ENCODE peak calls at places on chromosomes 11 and 22, in five cellular contexts. A is astrocyte of the spinal cord, O is body of pancreas, D is WTC11, M is MM.1S. W is an unnamed sample.

GRCh38 chr11:36540998-36541397 is 26.8 kb upstream of the RAG1 start:
- DNase-seq in A (peak), O (peak), D (peak), M (peak), W (peak)

GRCh38 chr22:25109878-25110595 is 89.6 kb upstream of the CRYBB3 start:
- DNase-seq in A (no peak), O (peak), D (no peak), M (no peak), W (no peak)

GRCh38 chr11:125979521-125979920 is 33.7 kb downstream of the VSIG10L2 start:
- DNase-seq in A (no peak), O (no peak), D (no peak), M (no peak), W (no peak)

GRCh38 chr11:8307601-8308000 is 43.9 kb upstream of the LMO1 start:
- DNase-seq in A (no peak), O (no peak), D (no peak), M (no peak), W (no peak)

GRCh38 chr22:23204541-23205157 is 24.3 kb downstream of the BCR start:
- DNase-seq in A (no peak), O (peak), D (no peak), M (no peak), W (no peak)

GRCh38 chr11:7332962-7333361 is 81.3 kb downstream of the SYT9 start:
- DNase-seq in A (no peak), O (no peak), D (no peak), M (no peak), W (no peak)

GRCh38 chr11:33214187-33214586 is 43.0 kb upstream of the HIPK3 start:
- DNase-seq in A (peak), O (peak), D (no peak), M (no peak), W (no peak)

GRCh38 chr11:29243616-29244015 is 773.2 kb downstream of the KCNA4 start:
- DNase-seq in A (no peak), O (no peak), D (no peak), M (no peak), W (no peak)

GRCh38 chr11:95567685-95568084 is 221.9 kb downstream of the FAM76B start:
- DNase-seq in A (peak), O (no peak), D (no peak), M (no peak), W (no peak)

GRCh38 chr11:58905141-58905715 is 34.1 kb upstream of the GLYATL1 start:
- DNase-seq in A (peak), O (no peak), D (peak), M (no peak), W (peak)

GRCh38 chr11:101466352-101466751 is 117.5 kb downstream of the TRPC6 start:
- DNase-seq in A (no peak), O (peak), D (peak), M (no peak), W (no peak)

GRCh38 chr11:67486481-67487195 is 3.8 kb downstream of the AIP start:
- DNase-seq in A (no peak), O (no peak), D (no peak), M (no peak), W (peak)

GRCh38 chr11:36195496-36196346 is 93.5 kb downstream of the COMMD9 start:
- DNase-seq in A (no peak), O (no peak), D (no peak), M (no peak), W (no peak)

GRCh38 chr11:28666632-28667031 is 558.4 kb downstream of the METTL15 start:
- DNase-seq in A (peak), O (no peak), D (no peak), M (no peak), W (no peak)

GRCh38 chr22:25094579-25094978 is 105.1 kb upstream of the CRYBB3 start:
- DNase-seq in A (no peak), O (no peak), D (no peak), M (no peak), W (no peak)

GRCh38 chr22:50356186-50356585 is 13.1 kb downstream of the PPP6R2 start:
- DNase-seq in A (no peak), O (no peak), D (no peak), M (no peak), W (no peak)

GRCh38 chr11:78156081-78156844 is 16.8 kb upstream of the ALG8 start:
- DNase-seq in A (no peak), O (peak), D (no peak), M (no peak), W (no peak)

GRCh38 chr22:26756675-26757293 is 99.4 kb downstream of the MIAT start:
- DNase-seq in A (peak), O (peak), D (peak), M (peak), W (peak)

GRCh38 chr11:70098936-70099335 is 20.8 kb downstream of the ANO1 start:
- DNase-seq in A (no peak), O (no peak), D (no peak), M (no peak), W (no peak)

GRCh38 chr11:68353118-68353517 is 40.7 kb downstream of the LRP5 start:
- DNase-seq in A (no peak), O (no peak), D (no peak), M (no peak), W (no peak)

GRCh38 chr22:22753526-22754267 is 109.3 kb downstream of the GGTLC2 start:
- DNase-seq in A (peak), O (peak), D (peak), M (peak), W (peak)

GRCh38 chr11:108824601-108825000 is 159.7 kb downstream of the DDX10 start:
- DNase-seq in A (no peak), O (no peak), D (no peak), M (no peak), W (no peak)

GRCh38 chr22:20530368-20531153 is 23.2 kb downstream of the MED15 start:
- DNase-seq in A (peak), O (no peak), D (no peak), M (no peak), W (no peak)

GRCh38 chr11:64856382-64857227 is 12.2 kb upstream of the CDC42BPG start:
- DNase-seq in A (peak), O (peak), D (no peak), M (no peak), W (no peak)

GRCh38 chr22:24105661-24106060 is 75.6 kb upstream of the SUSD2 start:
- DNase-seq in A (no peak), O (no peak), D (no peak), M (no peak), W (no peak)

GRCh38 chr22:44201556-44202129 is 20.9 kb downstream of the PARVG start:
- DNase-seq in A (no peak), O (no peak), D (no peak), M (no peak), W (no peak)

GRCh38 chr22:48346911-48347310 is 1480.8 kb downstream of the BRD1 start:
- DNase-seq in A (no peak), O (no peak), D (no peak), M (no peak), W (no peak)

GRCh38 chr11:46631676-46632075 is 14.3 kb downstream of the ATG13 start:
- DNase-seq in A (no peak), O (no peak), D (no peak), M (no peak), W (no peak)

GRCh38 chr11:79291948-79292347 is 148.9 kb downstream of the TENM4 start:
- DNase-seq in A (no peak), O (no peak), D (no peak), M (no peak), W (no peak)

GRCh38 chr22:27204280-27204679 is 546.9 kb downstream of the MIAT start:
- DNase-seq in A (no peak), O (no peak), D (no peak), M (no peak), W (no peak)

GRCh38 chr11:60942970-60943565 is 8.9 kb downstream of the SLC15A3 start:
- DNase-seq in A (no peak), O (peak), D (no peak), M (no peak), W (no peak)

GRCh38 chr11:60942207-60942606 is 9.8 kb downstream of the SLC15A3 start:
- DNase-seq in A (no peak), O (no peak), D (no peak), M (no peak), W (no peak)

GRCh38 chr11:60945295-60945667 is 6.7 kb downstream of the SLC15A3 start:
- DNase-seq in A (no peak), O (no peak), D (no peak), M (no peak), W (no peak)

GRCh38 chr11:60946601-60947265 is 5.2 kb downstream of the SLC15A3 start:
- DNase-seq in A (no peak), O (no peak), D (no peak), M (no peak), W (no peak)

GRCh38 chr11:60944504-60945294 is 7.3 kb downstream of the SLC15A3 start:
- DNase-seq in A (no peak), O (no peak), D (no peak), M (peak), W (peak)
- TF ChIP-seq CTCF in A (peak), O (no peak), D (peak), M (peak), W (peak)

DNA sequence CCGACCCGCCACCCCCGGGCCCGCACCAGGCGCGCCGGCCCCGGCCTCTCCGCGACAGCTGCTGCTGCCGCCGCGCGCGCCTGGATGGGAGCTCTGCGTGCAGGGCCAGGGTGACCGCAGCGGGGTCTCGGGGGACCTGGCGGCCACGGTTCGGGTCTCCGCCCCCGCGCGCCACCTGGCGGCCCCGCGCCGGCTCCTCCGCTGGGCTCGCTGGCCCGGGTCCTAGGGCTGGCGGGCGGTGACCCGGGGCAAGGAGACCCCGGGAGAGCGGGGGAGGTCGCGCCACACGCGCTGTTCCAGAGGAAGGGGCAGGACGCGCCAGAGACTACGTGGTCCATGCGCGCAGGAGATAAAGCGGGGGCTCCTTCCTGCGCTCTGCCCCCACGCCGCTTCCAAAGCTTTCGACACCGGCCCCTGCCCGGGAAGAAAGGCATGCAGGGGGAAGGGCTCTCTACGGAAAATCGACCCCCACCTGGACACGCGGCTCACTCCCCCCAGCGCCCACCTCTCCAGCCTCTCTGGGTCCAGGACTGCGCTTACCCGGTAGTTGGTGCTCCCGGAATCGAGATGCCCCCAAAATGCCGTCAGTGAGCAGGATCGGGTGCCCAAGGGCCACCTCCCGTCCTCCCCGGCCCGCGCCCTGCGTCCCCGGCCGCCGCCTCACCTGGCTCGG is 480 bp downstream of the SHANK2 start:
- DNase-seq in A (no peak), O (peak), D (peak), M (no peak), W (peak)
- TF ChIP-seq CTCF in A (peak), O (peak), D (peak), M (no peak), W (no peak)

GRCh38 chr22:35411112-35411511 is 11.2 kb downstream of the MCM5 start:
- DNase-seq in A (no peak), O (peak), D (no peak), M (no peak), W (peak)
- TF ChIP-seq CTCF in A (peak), O (no peak), D (no peak), M (no peak), W (peak)

GRCh38 chr11:71454470-71455113 is 1.6 kb downstream of the NADSYN1 start:
- DNase-seq in A (no peak), O (peak), D (no peak), M (peak), W (no peak)
- TF ChIP-seq CTCF in A (no peak), O (peak), D (no peak), M (peak), W (no peak)

GRCh38 chr11:27208846-27209245 is 154.2 kb downstream of the CCDC34 start:
- DNase-seq in A (no peak), O (no peak), D (no peak), M (no peak), W (no peak)

GRCh38 chr11:27211370-27212127 is 151.5 kb downstream of the CCDC34 start:
- DNase-seq in A (no peak), O (no peak), D (peak), M (no peak), W (no peak)

GRCh38 chr11:27212248-27212780 is 150.7 kb downstream of the CCDC34 start:
- DNase-seq in A (no peak), O (no peak), D (no peak), M (no peak), W (no peak)

GRCh38 chr11:27209562-27210005 is 153.4 kb downstream of the CCDC34 start:
- DNase-seq in A (peak), O (peak), D (no peak), M (no peak), W (no peak)

DNA sequence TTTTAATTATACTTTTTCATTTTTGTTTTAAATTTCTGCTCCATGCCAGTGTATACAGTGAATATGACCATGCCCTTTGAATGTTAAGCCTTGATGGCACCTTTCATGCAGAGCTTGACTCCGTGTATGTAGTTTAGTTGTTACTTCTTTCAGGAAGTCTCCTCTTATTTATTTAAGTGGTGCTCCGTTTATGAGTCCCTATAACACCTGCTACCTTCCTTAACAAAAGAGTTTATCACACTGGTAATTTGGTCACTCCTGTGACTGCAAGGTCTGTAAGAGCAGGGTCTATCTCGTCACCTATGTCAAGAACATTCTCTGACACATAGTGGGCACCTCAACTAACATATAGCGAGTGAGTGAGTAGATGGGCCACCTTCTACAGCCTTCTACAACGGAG is 152.5 kb downstream of the CCDC34 start:
- DNase-seq in A (no peak), O (no peak), D (no peak), M (no peak), W (no peak)
- TF ChIP-seq CTCF in A (no peak), O (no peak), D (no peak), M (no peak), W (no peak)

DNA sequence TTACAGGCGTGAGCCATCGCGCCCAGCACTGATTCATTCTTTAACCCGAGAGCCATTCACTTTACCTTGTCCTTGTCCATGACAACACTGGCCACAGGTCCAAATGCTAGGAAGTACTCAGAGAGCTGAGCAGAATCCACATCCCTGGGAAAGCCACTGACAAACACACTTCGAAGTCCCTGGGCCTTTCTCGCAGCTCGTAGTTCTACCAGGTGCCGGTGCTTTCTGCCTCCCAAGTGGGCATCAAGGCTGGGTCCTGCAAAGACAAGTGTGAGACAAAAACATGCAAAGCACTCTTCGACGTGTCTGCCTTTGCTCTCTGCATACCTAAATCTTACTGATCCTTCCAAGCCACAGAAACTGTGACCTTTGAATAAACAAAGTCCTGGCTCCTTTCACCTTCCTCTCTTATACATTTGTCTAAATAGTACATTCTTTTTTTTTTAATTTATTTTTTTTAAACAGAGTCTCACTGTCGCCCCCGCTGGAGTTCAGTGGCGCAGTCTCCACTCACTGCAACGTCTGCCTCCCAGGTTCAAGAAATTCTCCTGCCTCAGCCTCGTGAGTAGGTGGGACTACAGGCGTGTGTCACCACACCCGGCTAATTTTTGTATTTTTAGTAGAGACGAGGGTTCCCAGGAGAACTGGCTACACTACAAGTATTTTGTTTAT is 2.2 kb downstream of the TUT1 start:
- DNase-seq in A (no peak), O (no peak), D (no peak), M (no peak), W (no peak)
- TF ChIP-seq CTCF in A (peak), O (no peak), D (no peak), M (no peak), W (no peak)

GRCh38 chr11:11152877-11153276 is 200.2 kb downstream of the CSNK2A3 start:
- DNase-seq in A (no peak), O (no peak), D (no peak), M (no peak), W (no peak)

GRCh38 chr11:11155962-11156815 is 196.9 kb downstream of the CSNK2A3 start:
- DNase-seq in A (no peak), O (no peak), D (peak), M (no peak), W (peak)

DNA sequence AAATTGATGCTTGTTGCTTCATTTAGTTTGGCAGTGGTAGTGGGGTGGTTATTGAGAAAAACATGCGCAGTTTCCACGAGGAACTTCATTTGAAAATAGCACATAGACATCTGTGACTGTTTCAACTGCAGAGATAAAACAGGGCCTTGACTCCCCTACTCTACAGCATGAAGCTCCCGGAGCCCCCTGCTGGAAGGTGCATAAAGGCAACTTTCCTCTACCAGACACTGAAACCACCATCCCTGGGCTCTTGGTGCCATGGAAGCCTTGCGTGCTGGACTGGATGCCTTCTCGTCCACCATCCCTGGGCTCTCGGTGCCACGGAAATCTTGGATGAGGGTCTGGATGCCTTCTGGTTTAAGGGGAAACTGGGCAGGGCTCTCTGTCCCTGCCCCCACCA is 195.8 kb downstream of the CSNK2A3 start:
- DNase-seq in A (peak), O (no peak), D (peak), M (peak), W (no peak)
- TF ChIP-seq CTCF in A (peak), O (no peak), D (no peak), M (peak), W (no peak)

GRCh38 chr11:86537541-86538222 is 134.7 kb downstream of the ME3 start:
- DNase-seq in A (peak), O (no peak), D (no peak), M (no peak), W (no peak)
- TF ChIP-seq CTCF in A (no peak), O (no peak), D (no peak), M (no peak), W (no peak)